ENCODE peak calls at places on chromosomes 16 and 17, in five cellular contexts. Q is pulmonary artery endothelial cell; K is NCI-H2081; W is sigmoid colon; B is stimulated activated CD8-positive, alpha-beta memory T cell treated with anti-CD3 and anti-CD28 coated beads, Interleukin-2, amount 100 ng/mL, for 48 hours. H is an unnamed sample.

GRCh38 chr17:55734128-55734781 is 11.6 kb upstream of the TMEM100 start:
- DNase-seq in Q (no peak), K (no peak), W (no peak), B (no peak), H (no peak)

GRCh38 chr16:84156342-84156784 is 11.3 kb downstream of the DNAAF1 start:
- DNase-seq in Q (no peak), K (no peak), W (no peak), B (no peak), H (peak)

GRCh38 chr16:15899538-15900100 is 11.2 kb upstream of the CEP20 start:
- DNase-seq in Q (no peak), K (no peak), W (no peak), B (peak), H (no peak)

GRCh38 chr16:66580605-66581209 is 1.4 kb downstream of the CMTM2 start:
- DNase-seq in Q (no peak), K (no peak), W (no peak), B (no peak), H (no peak)

GRCh38 chr16:85037721-85038120 is 10.1 kb downstream of the KIAA0513 start:
- DNase-seq in Q (no peak), K (no peak), W (no peak), B (no peak), H (no peak)

GRCh38 chr17:57671546-57672204 is 73.4 kb downstream of the CCDC182 start:
- DNase-seq in Q (peak), K (peak), W (peak), B (peak), H (peak)

GRCh38 chr17:73342549-73343167 is 30.9 kb upstream of the CDC42EP4 start:
- DNase-seq in Q (no peak), K (no peak), W (no peak), B (no peak), H (no peak)

GRCh38 chr16:66964049-66964448 is 3.0 kb downstream of the CES3 start:
- DNase-seq in Q (no peak), K (no peak), W (no peak), B (no peak), H (no peak)

GRCh38 chr17:17493249-17493985 is 2.8 kb downstream of the RASD1 start:
- DNase-seq in Q (no peak), K (no peak), W (peak), B (no peak), H (no peak)

GRCh38 chr17:77372444-77373297 is 231.9 kb downstream of the SEC14L1 start:
- DNase-seq in Q (no peak), K (peak), W (peak), B (no peak), H (peak)

GRCh38 chr16:29839822-29840221 is 19.6 kb downstream of the MVP start:
- DNase-seq in Q (no peak), K (no peak), W (no peak), B (no peak), H (no peak)

GRCh38 chr17:78573955-78574354 is 3.2 kb downstream of the DNAH17 start:
- DNase-seq in Q (no peak), K (no peak), W (no peak), B (no peak), H (no peak)